ENCODE peak calls at places on chromosome 12, in seven cellular contexts. One of them, this sample, is unnamed.

GRCh38 chr12:114636723-114637480 is 47.1 kb downstream of the TBX3 start:
- DNase-seq in K562: no peak
- DNase-seq in HepG2: no peak
- DNase-seq in SK-N-SH: peak; percentile 56
- DNase-seq in GM12878: no peak
- DNase-seq in H1: no peak
- DNase-seq in HCT116: no peak
- DNase-seq in this sample: peak; percentile 55

GRCh38 chr12:130977046-130977758 is 23.5 kb downstream of the ADGRD1 start:
- DNase-seq in HepG2: no peak
- DNase-seq in K562: no peak
- DNase-seq in GM12878: no peak
- DNase-seq in HCT116: no peak
- DNase-seq in H1: no peak
- DNase-seq in SK-N-SH: no peak
- DNase-seq in this sample: no peak

GRCh38 chr12:58812229-58812628 is 108.1 kb downstream of the LRIG3 start:
- DNase-seq in HepG2: no peak
- DNase-seq in H1: no peak
- DNase-seq in HCT116: no peak
- DNase-seq in K562: no peak
- DNase-seq in GM12878: no peak
- DNase-seq in SK-N-SH: no peak
- DNase-seq in this sample: no peak

GRCh38 chr12:66668311-66668710 is 10.6 kb downstream of the GRIP1 start:
- DNase-seq in HCT116: no peak
- DNase-seq in GM12878: no peak
- DNase-seq in SK-N-SH: no peak
- DNase-seq in K562: no peak
- DNase-seq in H1: no peak
- DNase-seq in HepG2: no peak
- DNase-seq in this sample: no peak

GRCh38 chr12:2064078-2064507 is 11.3 kb downstream of the CACNA1C start:
- DNase-seq in H1: no peak
- DNase-seq in SK-N-SH: peak; percentile 73
- DNase-seq in GM12878: peak; percentile 28
- DNase-seq in K562: no peak
- DNase-seq in HepG2: no peak
- DNase-seq in HCT116: no peak
- DNase-seq in this sample: peak; percentile 44

GRCh38 chr12:50088577-50089335 is 3.6 kb downstream of the SMARCD1 start:
- DNase-seq in SK-N-SH: peak; percentile 65
- DNase-seq in K562: peak; percentile 73
- DNase-seq in GM12878: peak; percentile 37
- DNase-seq in H1: no peak
- DNase-seq in HepG2: peak; percentile 68
- DNase-seq in HCT116: peak; percentile 72
- DNase-seq in this sample: peak; percentile 68

GRCh38 chr12:26789731-26790644 is 43.0 kb downstream of the ITPR2 start:
- DNase-seq in HCT116: no peak
- DNase-seq in K562: no peak
- DNase-seq in HepG2: no peak
- DNase-seq in H1: no peak
- DNase-seq in SK-N-SH: no peak
- DNase-seq in GM12878: no peak
- DNase-seq in this sample: no peak

GRCh38 chr12:85445060-85445938 is 165.3 kb downstream of the ALX1 start:
- DNase-seq in H1: no peak
- DNase-seq in SK-N-SH: peak; percentile 2
- DNase-seq in HepG2: no peak
- DNase-seq in HCT116: no peak
- DNase-seq in GM12878: no peak
- DNase-seq in K562: no peak
- DNase-seq in this sample: peak; percentile 17

GRCh38 chr12:97801471-97802045 is 339.0 kb downstream of the RMST start:
- DNase-seq in GM12878: no peak
- DNase-seq in HCT116: no peak
- DNase-seq in HepG2: no peak
- DNase-seq in K562: no peak
- DNase-seq in H1: no peak
- DNase-seq in SK-N-SH: no peak
- DNase-seq in this sample: no peak

GRCh38 chr12:14256139-14256538 is 109.3 kb upstream of the ATF7IP start:
- DNase-seq in HCT116: no peak
- DNase-seq in HepG2: no peak
- DNase-seq in GM12878: no peak
- DNase-seq in K562: no peak
- DNase-seq in H1: no peak
- DNase-seq in SK-N-SH: no peak
- DNase-seq in this sample: no peak

GRCh38 chr12:120688527-120689071 is 1.6 kb downstream of the MLEC start:
- DNase-seq in HepG2: no peak
- DNase-seq in H1: no peak
- DNase-seq in K562: peak; percentile 31
- DNase-seq in HCT116: no peak
- DNase-seq in SK-N-SH: no peak
- DNase-seq in GM12878: no peak
- DNase-seq in this sample: peak; percentile 20

GRCh38 chr12:124608451-124608870 is 41.0 kb upstream of the NCOR2 start:
- DNase-seq in HepG2: no peak
- DNase-seq in K562: no peak
- DNase-seq in SK-N-SH: no peak
- DNase-seq in H1: no peak
- DNase-seq in GM12878: no peak
- DNase-seq in HCT116: no peak
- DNase-seq in this sample: no peak

GRCh38 chr12:121990692-121991603 is 30.7 kb upstream of the BCL7A start:
- DNase-seq in K562: no peak
- DNase-seq in SK-N-SH: no peak
- DNase-seq in GM12878: peak; percentile 86
- DNase-seq in H1: no peak
- DNase-seq in HepG2: no peak
- DNase-seq in HCT116: no peak
- DNase-seq in this sample: no peak

GRCh38 chr12:121989951-121990647 is 31.6 kb upstream of the BCL7A start:
- DNase-seq in GM12878: no peak
- DNase-seq in SK-N-SH: no peak
- DNase-seq in HCT116: no peak
- DNase-seq in K562: no peak
- DNase-seq in HepG2: no peak
- DNase-seq in H1: no peak
- DNase-seq in this sample: no peak

GRCh38 chr12:121996050-121996944 is 25.4 kb upstream of the BCL7A start:
- DNase-seq in H1: no peak
- DNase-seq in SK-N-SH: no peak
- DNase-seq in HepG2: peak; percentile 40
- DNase-seq in K562: peak; percentile 21
- DNase-seq in GM12878: no peak
- DNase-seq in HCT116: no peak
- DNase-seq in this sample: peak; percentile 82

GRCh38 chr12:121989266-121989950 is 32.3 kb upstream of the BCL7A start:
- DNase-seq in SK-N-SH: no peak
- DNase-seq in HepG2: no peak
- DNase-seq in H1: no peak
- DNase-seq in K562: no peak
- DNase-seq in HCT116: no peak
- DNase-seq in GM12878: no peak
- DNase-seq in this sample: no peak

DNA sequence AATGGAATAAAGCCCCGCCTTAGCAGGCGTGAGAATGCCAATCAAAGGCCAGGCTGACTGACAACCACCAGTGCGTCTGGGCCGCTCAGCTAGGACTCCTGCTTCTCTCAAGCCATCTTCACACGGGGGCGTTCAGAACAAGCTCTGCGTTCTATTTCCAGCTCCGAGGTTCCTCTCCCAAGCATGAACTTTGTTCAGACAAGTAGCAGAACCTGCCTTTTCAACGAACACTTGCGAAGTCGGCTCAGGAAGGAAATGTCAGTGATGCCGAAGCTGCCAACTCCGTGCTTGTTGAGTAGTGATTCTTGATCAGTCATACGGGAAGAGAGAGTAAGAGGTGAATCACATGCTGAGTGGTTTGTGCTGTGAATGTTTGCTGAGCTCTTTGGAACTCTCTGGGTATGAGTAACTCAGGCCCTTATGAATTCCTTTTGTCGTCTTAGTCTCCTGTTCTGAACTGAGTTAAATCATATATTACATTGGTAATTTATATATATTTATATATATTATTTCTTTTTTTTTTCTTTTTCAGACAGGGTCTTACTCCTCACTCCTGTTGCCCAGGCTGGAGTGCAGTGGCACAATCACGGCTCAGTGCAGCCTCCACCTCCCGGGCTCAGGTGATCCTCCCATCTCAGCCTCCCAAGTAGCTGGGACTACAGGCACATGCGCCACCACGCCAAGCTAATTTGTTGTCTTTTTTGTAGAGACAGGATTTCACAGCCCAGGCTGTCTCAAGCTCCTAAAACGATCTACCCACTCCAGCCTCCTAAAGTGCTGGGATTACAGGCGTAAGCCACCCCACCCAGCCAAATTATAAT is 29.4 kb upstream of the BCL7A start:
- DNase-seq in K562: no peak
- DNase-seq in H1: no peak
- DNase-seq in SK-N-SH: no peak
- DNase-seq in GM12878: peak; percentile 96
- DNase-seq in HepG2: peak; percentile 39
- DNase-seq in HCT116: no peak
- DNase-seq in this sample: no peak
- TF ChIP-seq JUND in K562: no peak
- TF ChIP-seq JUND in H1: no peak
- TF ChIP-seq JUND in SK-N-SH: peak; percentile 88
- TF ChIP-seq JUND in GM12878: peak; percentile 86
- TF ChIP-seq JUND in HepG2: no peak
- TF ChIP-seq JUND in HCT116: no peak
- TF ChIP-seq JUND in this sample: no peak

GRCh38 chr12:92573104-92573503 is 129.7 kb upstream of the PLEKHG7 start:
- DNase-seq in SK-N-SH: no peak
- DNase-seq in HCT116: no peak
- DNase-seq in GM12878: no peak
- DNase-seq in HepG2: no peak
- DNase-seq in K562: no peak
- DNase-seq in H1: no peak
- DNase-seq in this sample: peak; percentile 30

GRCh38 chr12:92571169-92571568 is 131.6 kb upstream of the PLEKHG7 start:
- DNase-seq in HCT116: no peak
- DNase-seq in GM12878: no peak
- DNase-seq in SK-N-SH: no peak
- DNase-seq in H1: no peak
- DNase-seq in HepG2: no peak
- DNase-seq in K562: no peak
- DNase-seq in this sample: no peak

GRCh38 chr12:92571844-92572543 is 130.8 kb upstream of the PLEKHG7 start:
- DNase-seq in HCT116: no peak
- DNase-seq in HepG2: no peak
- DNase-seq in GM12878: no peak
- DNase-seq in H1: no peak
- DNase-seq in SK-N-SH: no peak
- DNase-seq in K562: no peak
- DNase-seq in this sample: peak; percentile 84

GRCh38 chr12:92568631-92569128 is 134.1 kb upstream of the PLEKHG7 start:
- DNase-seq in HepG2: no peak
- DNase-seq in GM12878: no peak
- DNase-seq in SK-N-SH: no peak
- DNase-seq in HCT116: no peak
- DNase-seq in H1: no peak
- DNase-seq in K562: no peak
- DNase-seq in this sample: no peak

DNA sequence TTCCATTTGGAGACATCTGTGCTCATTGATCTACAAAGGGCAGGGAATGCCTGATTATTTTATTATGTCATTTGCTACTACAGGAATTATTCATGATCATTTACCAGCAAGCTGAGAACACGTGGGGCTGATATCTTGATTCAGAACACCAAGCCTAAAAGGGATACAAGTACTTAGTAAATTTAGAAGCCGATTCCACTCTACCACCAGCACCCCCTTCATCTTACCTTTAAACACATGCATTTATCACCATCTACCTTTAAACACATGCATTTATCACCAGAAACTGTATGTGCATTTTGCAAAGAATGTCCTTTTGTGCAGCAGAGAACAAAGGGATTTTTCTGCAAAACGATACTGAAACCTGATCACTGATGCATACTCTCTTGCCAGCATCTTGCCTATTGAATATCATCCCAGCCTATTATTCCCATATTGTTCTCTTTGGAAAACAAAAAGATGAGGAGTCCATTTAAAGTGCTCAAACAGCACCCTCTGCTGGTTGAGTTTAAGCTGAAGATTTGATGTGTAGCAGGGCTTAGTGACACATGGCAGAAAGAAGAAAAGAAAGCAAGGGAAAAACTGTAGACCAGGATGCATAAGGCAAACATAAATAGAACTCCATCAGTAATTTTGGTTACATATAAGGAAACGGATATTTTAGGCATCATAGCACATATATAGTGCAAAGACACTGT is 132.6 kb upstream of the PLEKHG7 start:
- DNase-seq in H1: peak; percentile 63
- DNase-seq in GM12878: peak; percentile 93
- DNase-seq in SK-N-SH: peak; percentile 49
- DNase-seq in K562: peak; percentile 84
- DNase-seq in HepG2: peak; percentile 67
- DNase-seq in HCT116: peak; percentile 75
- DNase-seq in this sample: peak; percentile 93
- TF ChIP-seq JUND in H1: no peak
- TF ChIP-seq JUND in GM12878: no peak
- TF ChIP-seq JUND in SK-N-SH: no peak
- TF ChIP-seq JUND in K562: peak; percentile 37
- TF ChIP-seq JUND in HepG2: no peak
- TF ChIP-seq JUND in HCT116: no peak
- TF ChIP-seq JUND in this sample: no peak

DNA sequence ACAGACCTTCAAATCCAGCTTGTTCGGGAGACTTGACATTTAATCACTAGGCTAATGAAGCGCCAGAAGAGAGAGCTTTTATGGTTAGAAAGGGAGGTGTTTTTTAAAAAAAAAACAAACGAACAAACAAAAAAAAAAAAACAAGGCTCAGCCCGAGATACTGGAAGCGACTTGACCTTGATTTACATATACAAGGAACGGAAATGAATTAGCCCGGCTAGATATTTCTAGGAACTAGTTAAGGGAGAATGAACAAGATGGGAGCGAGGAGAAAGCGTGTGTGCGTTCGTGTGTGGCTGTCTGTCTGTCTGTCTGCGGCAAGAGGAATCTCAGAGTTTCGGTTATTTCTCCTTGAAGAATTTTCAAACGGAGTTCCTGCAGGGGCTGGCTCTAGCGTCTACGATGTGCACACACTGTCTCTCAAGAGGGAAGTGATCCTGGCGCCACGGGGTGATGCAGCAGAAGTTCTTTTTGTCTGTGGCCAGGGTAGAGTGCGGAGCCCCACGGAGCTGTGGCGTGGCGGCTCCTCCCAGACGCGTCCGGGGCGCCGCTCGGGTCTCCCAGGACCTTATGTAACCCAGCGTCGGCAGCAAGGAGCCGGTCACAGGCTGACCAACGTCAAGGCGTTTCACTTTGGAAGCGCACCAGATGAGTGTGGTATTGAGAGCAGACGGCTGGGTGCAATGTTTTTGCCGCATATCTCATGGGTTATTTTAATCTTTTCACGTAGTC is 18.8 kb downstream of the SOCS2 start:
- DNase-seq in SK-N-SH: peak; percentile 67
- DNase-seq in HCT116: peak; percentile 64
- DNase-seq in K562: peak; percentile 85
- DNase-seq in H1: no peak
- DNase-seq in GM12878: no peak
- DNase-seq in HepG2: no peak
- DNase-seq in this sample: peak; percentile 24
- TF ChIP-seq JUND in SK-N-SH: no peak
- TF ChIP-seq JUND in HCT116: no peak
- TF ChIP-seq JUND in K562: peak; percentile 65
- TF ChIP-seq JUND in H1: no peak
- TF ChIP-seq JUND in GM12878: no peak
- TF ChIP-seq JUND in HepG2: no peak
- TF ChIP-seq JUND in this sample: no peak

GRCh38 chr12:4809449-4810218 is 89.4 kb downstream of the GALNT8 start:
- DNase-seq in GM12878: no peak
- DNase-seq in HCT116: no peak
- DNase-seq in SK-N-SH: peak; percentile 28
- DNase-seq in H1: peak; percentile 73
- DNase-seq in HepG2: no peak
- DNase-seq in K562: no peak
- DNase-seq in this sample: no peak
- TF ChIP-seq JUND in GM12878: no peak
- TF ChIP-seq JUND in HCT116: no peak
- TF ChIP-seq JUND in SK-N-SH: no peak
- TF ChIP-seq JUND in H1: no peak
- TF ChIP-seq JUND in HepG2: no peak
- TF ChIP-seq JUND in K562: no peak
- TF ChIP-seq JUND in this sample: no peak

This sample was measured in T47D.